ENCODE peak calls at places on chromosomes 2 and 18, in seven cellular contexts. One of them, this sample, is unnamed.

GRCh38 chr2:150480971-150481830 is 6.3 kb downstream of the RND3 start:
- DNase-seq in endothelial cell of umbilical vein: peak; percentile 28
- DNase-seq in sigmoid colon: no peak
- DNase-seq in upper lobe of left lung: no peak
- DNase-seq in breast epithelium: no peak
- DNase-seq in HepG2: no peak
- DNase-seq in HCT116: no peak
- DNase-seq in this sample: no peak

GRCh38 chr2:20991031-20991430 is 52.8 kb downstream of the APOB start:
- DNase-seq in endothelial cell of umbilical vein: no peak
- DNase-seq in HepG2: no peak
- DNase-seq in sigmoid colon: no peak
- DNase-seq in breast epithelium: no peak
- DNase-seq in HCT116: no peak
- DNase-seq in upper lobe of left lung: peak; percentile 20
- DNase-seq in this sample: no peak

GRCh38 chr2:201264472-201265173 is 4.3 kb downstream of the CASP8 start:
- DNase-seq in upper lobe of left lung: no peak
- DNase-seq in endothelial cell of umbilical vein: no peak
- DNase-seq in sigmoid colon: no peak
- DNase-seq in HCT116: no peak
- DNase-seq in HepG2: no peak
- DNase-seq in breast epithelium: no peak
- DNase-seq in this sample: no peak

GRCh38 chr2:32591669-32592463 is 36.0 kb upstream of the TTC27 start:
- DNase-seq in HCT116: no peak
- DNase-seq in endothelial cell of umbilical vein: peak; percentile 85
- DNase-seq in upper lobe of left lung: no peak
- DNase-seq in HepG2: no peak
- DNase-seq in breast epithelium: no peak
- DNase-seq in sigmoid colon: no peak
- DNase-seq in this sample: no peak

GRCh38 chr18:46226461-46226860 is 122.3 kb downstream of the HAUS1 start:
- DNase-seq in HCT116: no peak
- DNase-seq in breast epithelium: no peak
- DNase-seq in upper lobe of left lung: no peak
- DNase-seq in sigmoid colon: no peak
- DNase-seq in HepG2: no peak
- DNase-seq in endothelial cell of umbilical vein: no peak
- DNase-seq in this sample: no peak

GRCh38 chr2:188993264-188993663 is 19.1 kb downstream of the COL3A1 start:
- DNase-seq in HepG2: no peak
- DNase-seq in sigmoid colon: no peak
- DNase-seq in HCT116: no peak
- DNase-seq in upper lobe of left lung: no peak
- DNase-seq in breast epithelium: no peak
- DNase-seq in endothelial cell of umbilical vein: no peak
- DNase-seq in this sample: no peak

GRCh38 chr2:149747456-149747855 is 159.9 kb upstream of the MMADHC start:
- DNase-seq in HepG2: no peak
- DNase-seq in HCT116: no peak
- DNase-seq in upper lobe of left lung: no peak
- DNase-seq in endothelial cell of umbilical vein: peak; percentile 45
- DNase-seq in sigmoid colon: no peak
- DNase-seq in breast epithelium: no peak
- DNase-seq in this sample: no peak

GRCh38 chr18:32770651-32771168 is 2.1 kb downstream of the KLHL14 start:
- DNase-seq in sigmoid colon: no peak
- DNase-seq in HCT116: no peak
- DNase-seq in breast epithelium: no peak
- DNase-seq in upper lobe of left lung: peak; percentile 73
- DNase-seq in endothelial cell of umbilical vein: no peak
- DNase-seq in HepG2: no peak
- DNase-seq in this sample: peak; percentile 82

GRCh38 chr18:8469793-8470192 is 139.4 kb upstream of the RAB12 start:
- DNase-seq in sigmoid colon: no peak
- DNase-seq in HCT116: no peak
- DNase-seq in endothelial cell of umbilical vein: no peak
- DNase-seq in upper lobe of left lung: no peak
- DNase-seq in HepG2: no peak
- DNase-seq in breast epithelium: no peak
- DNase-seq in this sample: no peak

GRCh38 chr2:81328968-81329367 is 1024.4 kb upstream of the LRRTM1 start:
- DNase-seq in upper lobe of left lung: no peak
- DNase-seq in HepG2: no peak
- DNase-seq in breast epithelium: no peak
- DNase-seq in HCT116: no peak
- DNase-seq in endothelial cell of umbilical vein: no peak
- DNase-seq in sigmoid colon: no peak
- DNase-seq in this sample: no peak

GRCh38 chr2:11753452-11753885 is 7.0 kb downstream of the LPIN1 start:
- DNase-seq in endothelial cell of umbilical vein: peak; percentile 85
- DNase-seq in HCT116: no peak
- DNase-seq in breast epithelium: peak; percentile 66
- DNase-seq in HepG2: no peak
- DNase-seq in upper lobe of left lung: no peak
- DNase-seq in sigmoid colon: no peak
- DNase-seq in this sample: peak; percentile 87

GRCh38 chr18:78984941-78985784 is 5.5 kb downstream of the SALL3 start:
- DNase-seq in endothelial cell of umbilical vein: no peak
- DNase-seq in HCT116: no peak
- DNase-seq in breast epithelium: no peak
- DNase-seq in upper lobe of left lung: no peak
- DNase-seq in HepG2: peak; percentile 33
- DNase-seq in sigmoid colon: no peak
- DNase-seq in this sample: no peak

GRCh38 chr2:96962567-96963203 is 23.7 kb downstream of the FAM178B start:
- DNase-seq in sigmoid colon: no peak
- DNase-seq in endothelial cell of umbilical vein: no peak
- DNase-seq in upper lobe of left lung: no peak
- DNase-seq in breast epithelium: no peak
- DNase-seq in HepG2: no peak
- DNase-seq in HCT116: no peak
- DNase-seq in this sample: peak; percentile 67

GRCh38 chr2:161981679-161982300 is 92.2 kb downstream of the DPP4 start:
- DNase-seq in sigmoid colon: no peak
- DNase-seq in upper lobe of left lung: peak; percentile 12
- DNase-seq in HCT116: no peak
- DNase-seq in endothelial cell of umbilical vein: no peak
- DNase-seq in HepG2: no peak
- DNase-seq in breast epithelium: no peak
- DNase-seq in this sample: no peak

GRCh38 chr2:189013677-189014380 is 39.7 kb downstream of the COL3A1 start:
- DNase-seq in upper lobe of left lung: no peak
- DNase-seq in HepG2: no peak
- DNase-seq in breast epithelium: no peak
- DNase-seq in sigmoid colon: no peak
- DNase-seq in HCT116: no peak
- DNase-seq in endothelial cell of umbilical vein: no peak
- DNase-seq in this sample: no peak

GRCh38 chr2:171404258-171404657 is 29.5 kb downstream of the METTL8 start:
- DNase-seq in HCT116: peak; percentile 64
- DNase-seq in breast epithelium: no peak
- DNase-seq in upper lobe of left lung: no peak
- DNase-seq in HepG2: peak; percentile 46
- DNase-seq in endothelial cell of umbilical vein: peak; percentile 81
- DNase-seq in sigmoid colon: no peak
- DNase-seq in this sample: no peak

GRCh38 chr2:206482123-206482522 is 38.8 kb downstream of the ADAM23 start:
- DNase-seq in upper lobe of left lung: no peak
- DNase-seq in breast epithelium: no peak
- DNase-seq in HCT116: no peak
- DNase-seq in endothelial cell of umbilical vein: no peak
- DNase-seq in HepG2: no peak
- DNase-seq in sigmoid colon: no peak
- DNase-seq in this sample: no peak

GRCh38 chr2:219658861-219659260 is 31.4 kb downstream of the SLC4A3 start:
- DNase-seq in HCT116: no peak
- DNase-seq in HepG2: no peak
- DNase-seq in breast epithelium: no peak
- DNase-seq in upper lobe of left lung: no peak
- DNase-seq in endothelial cell of umbilical vein: no peak
- DNase-seq in sigmoid colon: no peak
- DNase-seq in this sample: no peak

DNA sequence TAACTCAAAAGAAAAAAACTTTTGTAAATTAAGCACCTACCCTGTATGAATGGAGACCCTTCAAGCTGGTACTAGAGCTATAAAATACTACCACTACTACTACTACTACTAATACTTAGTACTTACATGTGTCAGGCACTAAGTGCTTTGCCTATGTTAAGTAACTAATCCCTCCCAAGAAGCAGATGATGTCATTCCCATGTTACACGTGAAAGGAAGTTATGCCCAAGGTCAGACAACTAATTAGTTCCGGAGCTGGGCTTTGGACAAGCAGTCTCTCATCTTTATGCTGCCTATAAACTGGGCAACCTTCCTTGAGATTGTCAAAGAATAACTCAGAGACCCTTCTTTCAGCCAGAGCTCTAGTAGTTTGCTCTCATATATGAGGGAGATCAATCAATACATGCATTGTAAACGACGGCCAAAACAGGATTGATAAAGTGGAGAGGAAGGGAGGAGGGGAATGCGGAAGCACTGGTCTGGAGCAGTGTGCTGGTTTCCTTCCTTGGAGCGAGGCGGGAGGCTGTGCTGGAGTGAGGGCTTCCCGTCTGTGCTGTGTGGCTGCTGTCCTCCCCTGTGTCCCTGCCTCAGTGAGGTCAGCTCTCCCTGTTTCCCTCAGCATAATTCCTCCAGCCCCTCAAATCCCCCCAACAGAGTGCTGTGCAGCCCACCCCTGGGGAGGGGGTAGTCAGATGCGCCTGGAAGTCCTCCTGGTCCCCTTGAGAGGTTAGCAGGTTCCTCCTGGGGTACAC is 13.7 kb upstream of the ATP6V1B1 start:
- DNase-seq in endothelial cell of umbilical vein: peak; percentile 67
- DNase-seq in HCT116: no peak
- DNase-seq in HepG2: peak; percentile 52
- DNase-seq in sigmoid colon: no peak
- DNase-seq in breast epithelium: no peak
- DNase-seq in upper lobe of left lung: no peak
- DNase-seq in this sample: no peak
- TF ChIP-seq POLR2A in endothelial cell of umbilical vein: peak; percentile 32
- TF ChIP-seq POLR2A in HCT116: no peak
- TF ChIP-seq POLR2A in HepG2: no peak
- TF ChIP-seq POLR2A in sigmoid colon: no peak
- TF ChIP-seq POLR2A in breast epithelium: no peak
- TF ChIP-seq POLR2A in upper lobe of left lung: no peak
- TF ChIP-seq POLR2A in this sample: no peak

DNA sequence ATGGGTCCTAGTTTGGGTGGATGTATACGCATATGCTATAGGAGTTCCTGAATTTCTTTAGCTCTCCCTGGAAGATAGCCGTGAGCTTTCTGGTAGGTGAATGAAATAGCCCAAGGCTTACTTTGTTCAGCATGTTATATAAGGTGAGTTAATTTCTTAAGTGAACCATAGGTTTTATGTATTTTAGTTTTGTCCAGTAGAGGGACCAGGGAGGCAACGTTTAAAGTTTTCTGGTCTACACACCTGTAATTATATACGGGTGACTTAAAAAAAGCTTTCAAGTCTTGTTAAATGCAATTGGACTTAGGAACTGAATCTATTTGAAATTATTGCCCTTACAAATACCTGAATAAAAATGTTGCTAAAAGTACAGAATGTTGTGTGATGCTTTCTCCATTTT is 402.5 kb upstream of the DDX18 start:
- DNase-seq in upper lobe of left lung: no peak
- DNase-seq in endothelial cell of umbilical vein: no peak
- DNase-seq in breast epithelium: no peak
- DNase-seq in sigmoid colon: no peak
- DNase-seq in HepG2: peak; percentile 4
- DNase-seq in HCT116: no peak
- DNase-seq in this sample: no peak
- TF ChIP-seq CTCF in upper lobe of left lung: no peak
- TF ChIP-seq CTCF in endothelial cell of umbilical vein: no peak
- TF ChIP-seq CTCF in breast epithelium: no peak
- TF ChIP-seq CTCF in sigmoid colon: no peak
- TF ChIP-seq CTCF in HepG2: no peak
- TF ChIP-seq CTCF in HCT116: no peak
- TF ChIP-seq CTCF in this sample: no peak

GRCh38 chr2:159946326-159946992 is 116.0 kb downstream of the PLA2R1 start:
- DNase-seq in upper lobe of left lung: no peak
- DNase-seq in HCT116: no peak
- DNase-seq in endothelial cell of umbilical vein: peak; percentile 94
- DNase-seq in HepG2: no peak
- DNase-seq in sigmoid colon: no peak
- DNase-seq in breast epithelium: no peak
- DNase-seq in this sample: no peak
- TF ChIP-seq POLR2AphosphoS5 in upper lobe of left lung: no peak
- TF ChIP-seq POLR2AphosphoS5 in HCT116: no peak
- TF ChIP-seq POLR2AphosphoS5 in endothelial cell of umbilical vein: peak; percentile 58
- TF ChIP-seq POLR2AphosphoS5 in HepG2: no peak
- TF ChIP-seq POLR2AphosphoS5 in sigmoid colon: no peak
- TF ChIP-seq POLR2AphosphoS5 in breast epithelium: no peak
- TF ChIP-seq POLR2AphosphoS5 in this sample: no peak

GRCh38 chr2:120765911-120766757 is 30.5 kb downstream of the GLI2 start:
- DNase-seq in sigmoid colon: peak; percentile 95
- DNase-seq in upper lobe of left lung: peak; percentile 86
- DNase-seq in endothelial cell of umbilical vein: peak; percentile 28
- DNase-seq in HepG2: no peak
- DNase-seq in HCT116: no peak
- DNase-seq in breast epithelium: no peak
- DNase-seq in this sample: peak; percentile 82
- TF ChIP-seq POLR2A in sigmoid colon: no peak
- TF ChIP-seq POLR2A in upper lobe of left lung: no peak
- TF ChIP-seq POLR2A in endothelial cell of umbilical vein: no peak
- TF ChIP-seq POLR2A in HepG2: no peak
- TF ChIP-seq POLR2A in HCT116: no peak
- TF ChIP-seq POLR2A in breast epithelium: no peak
- TF ChIP-seq POLR2A in this sample: no peak

DNA sequence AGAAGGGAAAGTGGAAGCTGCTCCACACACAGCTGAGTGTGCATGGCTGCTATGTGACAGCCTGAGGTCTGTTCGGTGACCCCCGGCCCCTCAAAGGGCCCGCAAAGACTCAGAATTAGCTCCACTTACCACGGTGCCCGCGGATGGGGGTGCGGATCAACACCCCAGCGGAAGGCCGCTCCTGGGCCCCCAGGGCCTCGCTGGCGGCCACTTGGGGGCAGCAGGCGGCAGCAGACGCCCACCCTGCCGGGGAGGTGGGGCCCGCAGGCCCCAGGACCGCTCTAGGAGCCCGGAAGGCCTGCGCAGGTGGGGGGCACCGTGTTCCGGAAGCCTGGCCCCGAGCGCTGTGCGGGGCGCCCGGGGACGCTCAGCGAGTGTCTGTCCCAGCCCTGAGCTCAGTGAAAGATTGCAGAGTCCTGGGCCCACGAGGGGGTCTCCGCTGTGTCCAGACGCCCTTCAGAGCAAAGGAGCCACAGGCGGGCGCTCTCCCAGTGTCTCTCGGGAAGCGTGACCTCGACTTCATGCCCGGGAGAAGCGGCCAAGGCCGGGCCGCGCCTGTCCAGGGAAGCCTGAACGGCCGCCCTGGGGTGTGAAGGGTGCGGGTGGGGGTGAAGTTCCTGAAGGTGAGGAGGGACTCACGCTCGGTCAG is 118.6 kb downstream of the VAPA start:
- DNase-seq in upper lobe of left lung: peak; percentile 83
- DNase-seq in breast epithelium: no peak
- DNase-seq in HepG2: no peak
- DNase-seq in endothelial cell of umbilical vein: peak; percentile 27
- DNase-seq in HCT116: no peak
- DNase-seq in sigmoid colon: no peak
- DNase-seq in this sample: peak; percentile 89
- TF ChIP-seq CTCF in upper lobe of left lung: peak; percentile 43
- TF ChIP-seq CTCF in breast epithelium: no peak
- TF ChIP-seq CTCF in HepG2: peak; percentile 37
- TF ChIP-seq CTCF in endothelial cell of umbilical vein: peak; percentile 66
- TF ChIP-seq CTCF in HCT116: no peak
- TF ChIP-seq CTCF in sigmoid colon: no peak
- TF ChIP-seq CTCF in this sample: peak; percentile 57

This sample was measured in spleen.